ENCODE peak calls at places on chromosomes 6 and 20, in seven cellular contexts. One of them, this sample, is unnamed. For H3K4me1, the result is how much of the 10 kb centered on the place peaks cover.

GRCh38 chr20:47687095-47687987 is 97.9 kb downstream of the SULF2 start:
- DNase-seq in K562: no peak
- DNase-seq in H1: no peak
- DNase-seq in HCT116: no peak
- DNase-seq in HepG2: no peak
- DNase-seq in SK-N-SH: no peak
- DNase-seq in GM12878: no peak
- DNase-seq in this sample: no peak

GRCh38 chr6:15874821-15875220 is 212.0 kb upstream of the DTNBP1 start:
- DNase-seq in K562: no peak
- DNase-seq in H1: no peak
- DNase-seq in HCT116: no peak
- DNase-seq in HepG2: no peak
- DNase-seq in SK-N-SH: no peak
- DNase-seq in GM12878: no peak
- DNase-seq in this sample: no peak

GRCh38 chr20:46341374-46342044 is 33.2 kb upstream of the CDH22 start:
- DNase-seq in K562: no peak
- DNase-seq in H1: no peak
- DNase-seq in HCT116: no peak
- DNase-seq in HepG2: no peak
- DNase-seq in SK-N-SH: peak
- DNase-seq in GM12878: no peak
- DNase-seq in this sample: no peak

GRCh38 chr6:82365011-82365751 is 1.6 kb downstream of the TPBG start:
- DNase-seq in K562: no peak
- DNase-seq in H1: peak
- DNase-seq in HCT116: peak
- DNase-seq in HepG2: no peak
- DNase-seq in SK-N-SH: peak
- DNase-seq in GM12878: no peak
- DNase-seq in this sample: peak

GRCh38 chr20:41170386-41171105 is 33.2 kb downstream of the PLCG1 start:
- DNase-seq in K562: no peak
- DNase-seq in H1: no peak
- DNase-seq in HCT116: no peak
- DNase-seq in HepG2: no peak
- DNase-seq in SK-N-SH: no peak
- DNase-seq in GM12878: no peak
- DNase-seq in this sample: no peak

GRCh38 chr6:9140181-9140580 is 704.8 kb upstream of the SLC35B3 start:
- DNase-seq in K562: no peak
- DNase-seq in H1: no peak
- DNase-seq in HCT116: no peak
- DNase-seq in HepG2: no peak
- DNase-seq in SK-N-SH: no peak
- DNase-seq in GM12878: no peak
- DNase-seq in this sample: no peak

GRCh38 chr20:59006167-59006863 is 739 bp downstream of the CTSZ start:
- DNase-seq in K562: no peak
- DNase-seq in H1: no peak
- DNase-seq in HCT116: no peak
- DNase-seq in HepG2: no peak
- DNase-seq in SK-N-SH: no peak
- DNase-seq in GM12878: no peak
- DNase-seq in this sample: peak

GRCh38 chr20:50108571-50109235 is 4.2 kb downstream of the UBE2V1 start:
- DNase-seq in K562: no peak
- DNase-seq in H1: no peak
- DNase-seq in HCT116: no peak
- DNase-seq in HepG2: no peak
- DNase-seq in SK-N-SH: no peak
- DNase-seq in GM12878: no peak
- DNase-seq in this sample: no peak

GRCh38 chr6:37306624-37307222 is 47.1 kb upstream of the RNF8 start:
- DNase-seq in K562: no peak
- DNase-seq in H1: no peak
- DNase-seq in HCT116: no peak
- DNase-seq in HepG2: no peak
- DNase-seq in SK-N-SH: no peak
- DNase-seq in GM12878: no peak
- DNase-seq in this sample: no peak

GRCh38 chr20:38229376-38230252 is 30.9 kb downstream of the KIAA1755 start:
- DNase-seq in K562: peak
- DNase-seq in H1: peak
- DNase-seq in HCT116: no peak
- DNase-seq in HepG2: peak
- DNase-seq in SK-N-SH: peak
- DNase-seq in GM12878: no peak
- DNase-seq in this sample: peak

GRCh38 chr20:31707994-31708744 is 14.5 kb downstream of the BCL2L1 start:
- DNase-seq in K562: peak
- DNase-seq in H1: peak
- DNase-seq in HCT116: no peak
- DNase-seq in HepG2: no peak
- DNase-seq in SK-N-SH: no peak
- DNase-seq in GM12878: no peak
- DNase-seq in this sample: no peak

GRCh38 chr6:5344038-5344437 is 82.7 kb downstream of the FARS2 start:
- DNase-seq in K562: no peak
- DNase-seq in H1: no peak
- DNase-seq in HCT116: no peak
- DNase-seq in HepG2: no peak
- DNase-seq in SK-N-SH: no peak
- DNase-seq in GM12878: no peak
- DNase-seq in this sample: peak

GRCh38 chr20:32539817-32540675 is 45.1 kb downstream of the NOL4L start:
- DNase-seq in K562: no peak
- DNase-seq in H1: no peak
- DNase-seq in HCT116: no peak
- DNase-seq in HepG2: peak
- DNase-seq in SK-N-SH: peak
- DNase-seq in GM12878: no peak
- DNase-seq in this sample: no peak

GRCh38 chr20:37081717-37082289 is 14.0 kb downstream of the RBL1 start:
- DNase-seq in K562: no peak
- DNase-seq in H1: no peak
- DNase-seq in HCT116: no peak
- DNase-seq in HepG2: no peak
- DNase-seq in SK-N-SH: peak
- DNase-seq in GM12878: no peak
- DNase-seq in this sample: peak

GRCh38 chr6:166862287-166862977 is 93.9 kb downstream of the RNASET2 start:
- DNase-seq in K562: no peak
- DNase-seq in H1: peak
- DNase-seq in HCT116: no peak
- DNase-seq in HepG2: no peak
- DNase-seq in SK-N-SH: peak
- DNase-seq in GM12878: no peak
- DNase-seq in this sample: no peak

GRCh38 chr20:57167971-57168693 is 98.3 kb downstream of the BMP7 start:
- DNase-seq in K562: no peak
- DNase-seq in H1: no peak
- DNase-seq in HCT116: peak
- DNase-seq in HepG2: no peak
- DNase-seq in SK-N-SH: no peak
- DNase-seq in GM12878: no peak
- DNase-seq in this sample: no peak

GRCh38 chr6:70108230-70108629 is 194.7 kb downstream of the COL9A1 start:
- DNase-seq in K562: peak
- DNase-seq in H1: no peak
- DNase-seq in HCT116: peak
- DNase-seq in HepG2: peak
- DNase-seq in SK-N-SH: peak
- DNase-seq in GM12878: peak
- DNase-seq in this sample: peak

GRCh38 chr6:99432877-99433276 is 7.8 kb upstream of the PNISR start:
- DNase-seq in K562: no peak
- DNase-seq in H1: no peak
- DNase-seq in HCT116: no peak
- DNase-seq in HepG2: peak
- DNase-seq in SK-N-SH: no peak
- DNase-seq in GM12878: no peak
- DNase-seq in this sample: no peak

GRCh38 chr6:105300090-105300489 is 102.8 kb downstream of the PREP start:
- DNase-seq in K562: no peak
- DNase-seq in H1: no peak
- DNase-seq in HCT116: no peak
- DNase-seq in HepG2: no peak
- DNase-seq in SK-N-SH: no peak
- DNase-seq in GM12878: no peak
- DNase-seq in this sample: no peak

GRCh38 chr6:15129872-15130271 is 116.0 kb upstream of the JARID2 start:
- DNase-seq in K562: no peak
- DNase-seq in H1: no peak
- DNase-seq in HCT116: no peak
- DNase-seq in HepG2: no peak
- DNase-seq in SK-N-SH: no peak
- DNase-seq in GM12878: no peak
- DNase-seq in this sample: no peak

GRCh38 chr6:139402935-139403386 is 28.5 kb upstream of the CITED2 start:
- DNase-seq in K562: no peak
- DNase-seq in H1: no peak
- DNase-seq in HCT116: no peak
- DNase-seq in HepG2: no peak
- DNase-seq in SK-N-SH: no peak
- DNase-seq in GM12878: no peak
- DNase-seq in this sample: peak

GRCh38 chr20:17688965-17689364 is 6.9 kb upstream of the RRBP1 start:
- DNase-seq in K562: no peak
- DNase-seq in H1: no peak
- DNase-seq in HCT116: no peak
- DNase-seq in HepG2: no peak
- DNase-seq in SK-N-SH: no peak
- DNase-seq in GM12878: no peak
- DNase-seq in this sample: peak

GRCh38 chr6:158662607-158663464 is 13.0 kb downstream of the SYTL3 start:
- DNase-seq in K562: no peak
- DNase-seq in H1: no peak
- DNase-seq in HCT116: no peak
- DNase-seq in HepG2: no peak
- DNase-seq in SK-N-SH: no peak
- DNase-seq in GM12878: no peak
- DNase-seq in this sample: no peak

GRCh38 chr6:39128106-39128505 is 13.1 kb upstream of the SAYSD1 start:
- DNase-seq in K562: no peak
- DNase-seq in H1: no peak
- DNase-seq in HCT116: no peak
- DNase-seq in HepG2: no peak
- DNase-seq in SK-N-SH: no peak
- DNase-seq in GM12878: no peak
- DNase-seq in this sample: no peak

GRCh38 chr6:133159269-133159795 is 81.8 kb upstream of the EYA4 start:
- DNase-seq in K562: no peak
- DNase-seq in H1: no peak
- DNase-seq in HCT116: no peak
- DNase-seq in HepG2: no peak
- DNase-seq in SK-N-SH: no peak
- DNase-seq in GM12878: no peak
- DNase-seq in this sample: no peak

GRCh38 chr6:2850480-2851150 is 9.0 kb upstream of the SERPINB1 start:
- DNase-seq in K562: no peak
- DNase-seq in H1: no peak
- DNase-seq in HCT116: no peak
- DNase-seq in HepG2: no peak
- DNase-seq in SK-N-SH: no peak
- DNase-seq in GM12878: no peak
- DNase-seq in this sample: peak

GRCh38 chr6:139764498-139764986 is 390.1 kb upstream of the CITED2 start:
- DNase-seq in K562: peak
- DNase-seq in H1: no peak
- DNase-seq in HCT116: peak
- DNase-seq in HepG2: peak
- DNase-seq in SK-N-SH: no peak
- DNase-seq in GM12878: peak
- DNase-seq in this sample: peak

DNA sequence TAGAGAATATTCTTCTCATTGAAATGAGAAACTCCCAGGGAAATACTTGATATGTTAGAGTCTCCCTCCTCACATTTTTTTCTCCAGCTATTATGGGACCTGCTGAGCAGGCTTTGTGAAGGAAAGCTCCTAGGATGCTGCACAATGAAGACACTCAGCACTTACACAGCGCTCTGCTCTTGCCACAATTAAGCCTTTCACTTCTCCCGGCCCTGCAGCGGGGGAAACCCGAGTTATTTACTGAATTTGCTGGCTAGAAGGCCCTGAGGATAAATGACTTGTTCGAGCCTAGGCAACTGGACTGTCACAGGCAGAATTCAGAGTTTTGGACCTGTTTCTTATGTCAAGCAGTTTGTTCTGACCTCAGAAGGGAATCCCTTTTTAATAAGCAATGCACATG is 102.0 kb downstream of the MAP3K7 start:
- DNase-seq in K562: no peak
- DNase-seq in H1: no peak
- DNase-seq in HCT116: no peak
- DNase-seq in HepG2: no peak
- DNase-seq in SK-N-SH: no peak
- DNase-seq in GM12878: no peak
- DNase-seq in this sample: no peak
- TF ChIP-seq MAX in K562: no peak
- TF ChIP-seq MAX in H1: no peak
- TF ChIP-seq MAX in HCT116: no peak
- TF ChIP-seq MAX in HepG2: no peak
- TF ChIP-seq MAX in SK-N-SH: no peak
- TF ChIP-seq MAX in GM12878: no peak
- TF ChIP-seq MAX in this sample: no peak

GRCh38 chr6:43092635-43093034 is 16.5 kb downstream of the PTK7 start:
- DNase-seq in K562: no peak
- DNase-seq in H1: no peak
- DNase-seq in HCT116: no peak
- DNase-seq in HepG2: no peak
- DNase-seq in SK-N-SH: no peak
- DNase-seq in GM12878: no peak
- DNase-seq in this sample: no peak
- H3K4me1 ChIP-seq in K562: under half
- H3K4me1 ChIP-seq in H1: under half
- H3K4me1 ChIP-seq in HCT116: under half
- H3K4me1 ChIP-seq in HepG2: half or more
- H3K4me1 ChIP-seq in SK-N-SH: half or more
- H3K4me1 ChIP-seq in GM12878: under half
- H3K4me1 ChIP-seq in this sample: under half

GRCh38 chr6:12290490-12290820 is 294 bp downstream of the EDN1 start:
- DNase-seq in K562: no peak
- DNase-seq in H1: no peak
- DNase-seq in HCT116: no peak
- DNase-seq in HepG2: no peak
- DNase-seq in SK-N-SH: no peak
- DNase-seq in GM12878: no peak
- DNase-seq in this sample: no peak
- H3K9ac ChIP-seq in K562: no peak
- H3K9ac ChIP-seq in H1: no peak
- H3K9ac ChIP-seq in HCT116: peak
- H3K9ac ChIP-seq in HepG2: no peak
- H3K9ac ChIP-seq in SK-N-SH: peak
- H3K9ac ChIP-seq in GM12878: peak
- H3K9ac ChIP-seq in this sample: peak

DNA sequence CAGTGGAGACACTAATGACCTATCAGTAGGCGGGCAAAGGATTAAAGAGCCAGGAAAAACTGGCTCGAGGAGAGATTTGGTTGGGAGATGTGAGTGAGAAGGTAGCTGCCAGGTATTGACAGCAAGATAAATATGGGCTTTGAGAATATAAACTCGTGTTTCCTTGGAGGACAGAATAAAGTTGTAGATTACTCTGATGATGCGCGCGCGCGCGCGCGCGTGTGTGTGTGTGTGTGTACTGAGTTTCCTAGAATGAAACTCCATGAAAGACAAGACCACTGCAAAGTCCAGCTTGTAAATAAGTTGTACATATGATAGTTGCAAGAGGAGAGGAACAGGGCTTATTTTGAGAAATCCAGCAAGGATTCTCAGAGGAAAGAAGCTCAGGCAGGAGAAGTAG is 13.3 kb upstream of the TREM2 start:
- DNase-seq in K562: no peak
- DNase-seq in H1: no peak
- DNase-seq in HCT116: no peak
- DNase-seq in HepG2: no peak
- DNase-seq in SK-N-SH: no peak
- DNase-seq in GM12878: no peak
- DNase-seq in this sample: no peak
- TF ChIP-seq MAX in K562: no peak
- TF ChIP-seq MAX in H1: no peak
- TF ChIP-seq MAX in HCT116: no peak
- TF ChIP-seq MAX in HepG2: no peak
- TF ChIP-seq MAX in SK-N-SH: no peak
- TF ChIP-seq MAX in GM12878: no peak
- TF ChIP-seq MAX in this sample: no peak

This sample was measured in endothelial cell of umbilical vein.